ENCODE peak calls at places on chromosomes 3 and 15, in five cellular contexts. P is cardiac muscle cell, F is fibroblast of lung, J is psoas muscle, K is IMR-90. C is an unnamed sample.

GRCh38 chr15:55407631-55407948 is 569 bp downstream of the CCPG1 start:
- DNase-seq in F (no peak), P (no peak), J (no peak), K (peak; percentile 23), C (no peak)

GRCh38 chr3:179860275-179861107 is 176.2 kb downstream of the PEX5L start:
- DNase-seq in F (no peak), P (no peak), K (no peak), J (no peak), C (no peak)

GRCh38 chr15:62389887-62390792 is 225.1 kb upstream of the C2CD4B start:
- DNase-seq in F (peak; percentile 77), J (peak; percentile 79), P (peak; percentile 91), K (peak; percentile 77), C (peak; percentile 82)

GRCh38 chr3:182730675-182731042 is 62.6 kb upstream of the ATP11B start:
- DNase-seq in K (no peak), F (no peak), J (no peak), P (no peak), C (no peak)

GRCh38 chr15:79970921-79971434 is at the start of gene BCL2A1:
- DNase-seq in F (peak; percentile 94), J (no peak), P (no peak), K (peak; percentile 96), C (no peak)

GRCh38 chr3:101038393-101038792 is 45.2 kb upstream of the ABI3BP start:
- DNase-seq in J (no peak), P (no peak), F (peak; percentile 28), K (peak; percentile 43), C (no peak)

GRCh38 chr15:38611228-38611627 is 46.6 kb upstream of the RASGRP1 start:
- DNase-seq in F (no peak), P (no peak), J (no peak), K (no peak), C (no peak)

GRCh38 chr15:39242345-39242744 is 338.5 kb upstream of the THBS1 start:
- DNase-seq in K (peak; percentile 47), J (no peak), P (no peak), F (peak; percentile 95), C (no peak)

GRCh38 chr15:38707802-38708671 is 143.4 kb upstream of the RASGRP1 start:
- DNase-seq in F (peak; percentile 50), P (peak; percentile 69), J (no peak), K (peak; percentile 80), C (peak; percentile 32)

GRCh38 chr3:66419053-66419440 is 81.8 kb downstream of the LRIG1 start:
- DNase-seq in P (no peak), K (no peak), F (no peak), J (no peak), C (no peak)
- H3K4me3 ChIP-seq in P (no peak overlapping the region), K (no peak overlapping the region), F (no peak overlapping the region), J (peak overlapping the region; percentile 34), C (no peak overlapping the region)

GRCh38 chr3:120148187-120148954 is 54.1 kb upstream of the GSK3B start:
- DNase-seq in P (no peak), F (no peak), K (no peak), J (no peak), C (no peak)
- H3K4me1 ChIP-seq in P (peaks cover 3% of the 10 kb centered on the region), F (peaks cover 6% of the 10 kb centered on the region), K (peaks cover 14% of the 10 kb centered on the region), J (peaks cover 13% of the 10 kb centered on the region), C (no peaks in the 10 kb centered on the region)

GRCh38 chr3:72217570-72217969 is 432.6 kb upstream of the PROK2 start:
- DNase-seq in J (no peak), K (no peak), F (no peak), P (no peak), C (no peak)

GRCh38 chr3:72223116-72223515 is 438.2 kb upstream of the PROK2 start:
- DNase-seq in P (no peak), F (no peak), J (no peak), K (no peak), C (no peak)

GRCh38 chr3:72224804-72225509 is 440.0 kb upstream of the PROK2 start:
- DNase-seq in K (no peak), J (no peak), F (no peak), P (no peak), C (no peak)

GRCh38 chr3:72223628-72224027 is 438.7 kb upstream of the PROK2 start:
- DNase-seq in K (no peak), F (no peak), P (no peak), J (no peak), C (no peak)

GRCh38 chr3:72219752-72220151 is 434.8 kb upstream of the PROK2 start:
- DNase-seq in P (no peak), F (no peak), K (no peak), J (no peak), C (no peak)
- TF ChIP-seq CTCF in P (no peak), F (no peak), K (no peak), J (no peak), C (no peak)

DNA sequence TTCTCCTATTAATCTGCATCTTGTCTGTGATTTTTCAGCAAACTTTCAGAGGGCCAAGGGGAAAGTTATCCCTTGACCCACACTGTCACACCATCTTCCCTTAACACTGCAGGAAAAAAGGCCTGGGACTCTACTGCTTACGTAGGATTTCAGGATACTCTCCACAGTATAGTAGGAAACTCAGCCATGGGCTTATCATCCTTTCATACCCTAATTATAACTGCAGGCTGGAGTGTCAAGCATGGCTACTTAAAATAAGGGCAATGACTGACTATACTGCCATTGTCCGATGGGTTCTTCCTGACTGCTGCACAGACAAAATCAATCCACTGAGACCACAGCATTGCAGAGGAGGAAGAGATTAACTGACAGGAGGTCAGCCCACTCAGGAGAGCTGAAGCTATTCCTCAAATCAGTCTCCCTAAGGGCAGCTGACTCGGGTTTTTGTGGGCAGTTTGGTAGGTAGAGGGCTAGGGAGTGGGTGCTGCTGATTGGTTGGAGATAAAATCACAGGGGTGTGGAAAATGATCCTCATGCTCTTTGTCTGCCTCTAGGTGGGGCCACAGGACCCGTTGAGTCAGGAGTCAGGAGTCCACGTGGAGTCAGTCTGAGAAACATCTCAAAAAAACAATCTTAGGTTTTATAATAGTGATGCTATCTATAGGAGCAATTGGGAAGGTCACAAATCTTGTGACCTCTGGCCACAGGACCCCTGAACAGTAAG is 118.2 kb upstream of the STRIT1 start:
- DNase-seq in J (no peak), K (no peak), F (no peak), P (no peak), C (peak; percentile 31)
- H3K4me3 ChIP-seq in J (no peak overlapping the region), K (no peak overlapping the region), F (no peak overlapping the region), P (no peak overlapping the region), C (no peak overlapping the region)

GRCh38 chr3:105770410-105770809 is 98.4 kb downstream of the CBLB start:
- DNase-seq in K (no peak), F (no peak), J (no peak), P (no peak), C (no peak)
- H3K4me1 ChIP-seq in K (no peaks in the 10 kb centered on the region), F (no peaks in the 10 kb centered on the region), J (no peaks in the 10 kb centered on the region), P (peaks cover 10% of the 10 kb centered on the region), C (no peaks in the 10 kb centered on the region)

GRCh38 chr15:70560617-70561328 is 202.6 kb downstream of the UACA start:
- DNase-seq in F (no peak), P (no peak), J (no peak), K (no peak), C (no peak)
- TF ChIP-seq CTCF in F (no peak), P (no peak), J (no peak), K (no peak), C (no peak)

DNA sequence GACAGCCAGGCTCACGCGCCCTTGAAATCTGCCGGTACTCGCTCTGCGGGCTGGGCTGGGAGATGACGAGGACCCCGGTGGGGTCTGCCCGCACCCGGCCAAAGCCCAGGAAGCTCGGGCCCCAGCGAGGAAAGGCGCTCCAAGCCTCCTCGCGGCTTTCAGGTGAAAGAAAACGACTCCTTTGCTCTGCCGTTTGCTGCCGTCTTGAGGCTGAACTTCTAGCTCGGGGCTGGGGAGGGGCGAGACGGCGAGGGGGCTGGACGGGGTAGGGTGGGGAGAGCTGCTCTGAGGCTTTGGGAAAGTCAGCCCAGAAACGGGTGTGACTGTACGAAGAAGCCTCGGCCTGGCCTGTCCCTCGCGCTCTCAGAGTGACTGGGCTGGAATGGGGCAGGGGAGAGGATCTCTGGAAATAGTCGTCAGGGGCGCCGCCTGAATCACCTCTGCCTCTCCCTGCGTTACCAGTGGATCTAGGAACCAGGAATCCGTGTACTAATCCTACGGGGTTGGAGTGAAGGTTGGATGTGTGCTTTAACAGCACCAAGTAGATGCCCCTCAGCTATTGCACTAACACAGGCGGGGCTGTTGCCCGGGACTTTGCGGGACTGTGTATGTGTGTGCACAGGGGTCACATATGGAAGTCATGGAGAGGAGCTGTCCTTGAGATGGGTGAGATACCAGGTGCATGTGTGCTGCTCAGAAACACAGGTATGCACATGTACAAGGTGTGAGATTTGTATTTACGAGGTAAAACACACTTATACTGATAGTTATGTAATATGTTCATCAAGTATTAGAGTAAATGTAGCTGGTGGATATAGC is 495 bp downstream of the FOXL2NB start:
- DNase-seq in K (no peak), F (no peak), J (no peak), P (no peak), C (no peak)
- H3K4me3 ChIP-seq in K (no peak overlapping the region), F (peak overlapping the region; percentile 44), J (peak overlapping the region; percentile 72), P (peak overlapping the region; percentile 33), C (no peak overlapping the region)